ENCODE peak calls at places on chromosome 2, in four cellular contexts. B is tibial nerve, D is endothelial cell of umbilical vein, T is A549. N is an unnamed sample.

GRCh38 chr2:55106148-55106547 is 55.9 kb upstream of the RTN4 start:
- DNase-seq in D (no peak), B (no peak), T (no peak), N (no peak)

GRCh38 chr2:26874514-26874913 is 26.6 kb downstream of the DPYSL5 start:
- DNase-seq in D (no peak), B (no peak), T (no peak), N (no peak)

GRCh38 chr2:25247792-25248512 is 79.6 kb upstream of the POMC start:
- DNase-seq in T (no peak), D (no peak), B (no peak), N (no peak)

GRCh38 chr2:96102596-96103387 is 13.6 kb downstream of the ADRA2B start:
- DNase-seq in T (no peak), B (peak), D (no peak), N (peak)

GRCh38 chr2:43158259-43158880 is 68.0 kb downstream of the ZFP36L2 start:
- DNase-seq in D (peak), B (peak), T (peak), N (no peak)

GRCh38 chr2:195706161-195706900 is 49.3 kb downstream of the SLC39A10 start:
- DNase-seq in D (no peak), T (no peak), B (no peak), N (no peak)

GRCh38 chr2:83594841-83595720 is 864.0 kb downstream of the SUCLG1 start:
- DNase-seq in T (no peak), B (no peak), D (no peak), N (no peak)

GRCh38 chr2:98912957-98913915 is 22.8 kb downstream of the CRACDL start:
- DNase-seq in B (no peak), T (no peak), D (no peak), N (no peak)

GRCh38 chr2:191355170-191355758 is 110.1 kb downstream of the MYO1B start:
- DNase-seq in B (no peak), T (no peak), D (no peak), N (no peak)

GRCh38 chr2:238866656-238867277 is 18.9 kb downstream of the TWIST2 start:
- DNase-seq in D (peak), B (no peak), T (no peak), N (no peak)

GRCh38 chr2:85131116-85131515 is 2.1 kb upstream of the TCF7L1 start:
- DNase-seq in B (no peak), D (peak), T (no peak), N (no peak)

GRCh38 chr2:241849616-241850543 is 8.8 kb downstream of the PDCD1 start:
- DNase-seq in B (no peak), T (no peak), D (no peak), N (no peak)

GRCh38 chr2:95316466-95317122 is 19.4 kb downstream of the KCNIP3 start:
- DNase-seq in T (no peak), B (no peak), D (no peak), N (no peak)

GRCh38 chr2:159860611-159861010 is 62.6 kb upstream of the CD302 start:
- DNase-seq in T (no peak), B (no peak), D (no peak), N (no peak)

GRCh38 chr2:68416081-68416675 is 50.9 kb downstream of the FBXO48 start:
- DNase-seq in T (no peak), B (no peak), D (no peak), N (no peak)

GRCh38 chr2:179440642-179441251 is 176.1 kb upstream of the SESTD1 start:
- DNase-seq in D (no peak), T (no peak), B (no peak), N (no peak)

GRCh38 chr2:170113168-170113567 is 64.8 kb upstream of the MYO3B start:
- DNase-seq in D (no peak), B (no peak), T (no peak), N (no peak)

GRCh38 chr2:179096090-179096489 is 46.2 kb upstream of the CCDC141 start:
- DNase-seq in T (no peak), D (no peak), B (no peak), N (no peak)

GRCh38 chr2:19758658-19759057 is 143.1 kb downstream of the TTC32 start:
- DNase-seq in T (no peak), B (no peak), D (no peak), N (no peak)

GRCh38 chr2:239612133-239612532 is 211.3 kb upstream of the HDAC4 start:
- DNase-seq in T (no peak), D (no peak), B (no peak), N (no peak)

GRCh38 chr2:189347540-189347939 is 93.7 kb upstream of the WDR75 start:
- DNase-seq in B (no peak), T (peak), D (peak), N (no peak)

GRCh38 chr2:28649481-28650260 is 102.0 kb upstream of the PPP1CB start:
- DNase-seq in T (no peak), D (peak), B (no peak), N (no peak)

GRCh38 chr2:200338692-200339091 is 32.2 kb downstream of the SPATS2L start:
- DNase-seq in B (no peak), T (no peak), D (no peak), N (no peak)

GRCh38 chr2:149291881-149292280 is 38.5 kb upstream of the LYPD6 start:
- DNase-seq in B (no peak), D (no peak), T (no peak), N (no peak)

GRCh38 chr2:55431982-55432627 is 12.4 kb upstream of the CCDC88A start:
- DNase-seq in B (no peak), T (peak), D (peak), N (no peak)

GRCh38 chr2:46118656-46119338 is 178.4 kb upstream of the EPAS1 start:
- DNase-seq in B (no peak), D (peak), T (no peak), N (no peak)

GRCh38 chr2:73091164-73091563 is 19.7 kb upstream of the SFXN5 start:
- DNase-seq in B (no peak), D (no peak), T (no peak), N (no peak)

GRCh38 chr2:108023776-108024175 is 37.5 kb downstream of the SLC5A7 start:
- DNase-seq in D (no peak), B (no peak), T (no peak), N (no peak)

DNA sequence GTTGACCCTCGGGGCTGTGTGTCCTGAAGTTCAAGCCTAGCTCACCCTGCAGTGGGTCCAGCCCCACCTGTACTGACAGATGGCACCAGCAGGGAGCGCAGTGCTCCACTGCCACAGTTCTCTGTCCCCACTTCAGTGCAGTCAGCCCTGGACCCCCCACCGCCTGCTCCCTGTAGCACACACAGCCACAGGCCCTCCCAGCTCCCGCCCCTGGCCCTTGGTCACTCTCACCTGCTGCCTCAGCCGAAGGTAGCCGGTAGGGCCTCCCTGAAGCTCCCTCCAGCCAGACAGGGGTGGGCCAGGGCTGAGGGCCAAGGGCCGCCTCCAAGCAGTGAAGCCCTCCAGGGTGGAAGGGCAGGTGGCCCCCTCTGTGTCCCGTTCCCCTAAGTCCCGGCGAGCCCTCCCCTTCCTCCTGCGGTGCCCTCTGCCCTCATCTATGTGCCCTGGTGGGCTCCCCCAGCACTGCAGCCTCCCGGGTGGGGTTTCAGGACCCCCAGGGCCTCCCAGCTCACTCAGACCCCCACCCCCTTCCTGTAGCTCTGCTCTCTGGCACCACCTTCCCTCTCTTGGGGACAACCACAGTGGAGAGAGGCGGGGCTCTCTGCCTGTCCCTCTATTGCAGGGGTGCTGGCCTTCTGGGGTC is 10.8 kb upstream of the ALPP start:
- DNase-seq in T (no peak), D (no peak), B (no peak), N (no peak)
- TF ChIP-seq CTCF in T (peak), D (peak), B (no peak), N (peak)

DNA sequence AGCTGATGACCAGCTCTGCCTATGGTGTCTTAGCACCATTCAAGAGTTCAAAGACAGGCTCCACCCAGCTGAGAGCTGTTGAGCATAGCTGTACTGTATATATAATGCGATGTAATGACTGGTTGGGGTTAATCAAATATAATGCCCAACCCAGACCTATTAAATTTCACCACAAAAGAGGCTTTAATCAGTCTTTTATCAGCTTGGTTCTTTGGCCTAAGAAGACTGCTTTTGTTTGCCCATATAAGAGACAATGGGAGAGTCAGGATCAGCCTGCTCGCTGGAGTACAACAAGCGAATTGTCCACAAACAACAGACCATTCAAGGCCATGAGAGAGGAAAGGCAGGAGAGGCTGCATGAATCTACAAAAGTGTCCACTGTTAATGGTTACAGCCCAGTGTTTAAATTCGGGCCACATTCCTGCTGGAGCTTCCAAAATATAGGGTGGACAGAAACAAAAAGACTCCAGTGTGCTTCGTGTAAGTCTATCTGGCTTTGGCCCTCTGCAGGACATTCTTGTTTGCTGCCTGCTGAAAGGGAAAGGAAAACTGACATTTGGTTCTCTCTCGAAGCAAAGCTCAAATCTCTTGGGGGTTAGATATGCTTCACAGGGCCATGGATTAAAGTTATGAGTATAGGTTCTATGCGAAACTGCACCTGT is 299.0 kb upstream of the FBXO11 start:
- DNase-seq in T (no peak), D (no peak), B (no peak), N (no peak)
- TF ChIP-seq CTCF in T (no peak), D (no peak), B (peak), N (no peak)

GRCh38 chr2:199309973-199310372 is 147.8 kb downstream of the SATB2 start:
- DNase-seq in D (no peak), T (no peak), B (no peak), N (peak)
- TF ChIP-seq CTCF in D (no peak), T (no peak), B (no peak), N (no peak)

DNA sequence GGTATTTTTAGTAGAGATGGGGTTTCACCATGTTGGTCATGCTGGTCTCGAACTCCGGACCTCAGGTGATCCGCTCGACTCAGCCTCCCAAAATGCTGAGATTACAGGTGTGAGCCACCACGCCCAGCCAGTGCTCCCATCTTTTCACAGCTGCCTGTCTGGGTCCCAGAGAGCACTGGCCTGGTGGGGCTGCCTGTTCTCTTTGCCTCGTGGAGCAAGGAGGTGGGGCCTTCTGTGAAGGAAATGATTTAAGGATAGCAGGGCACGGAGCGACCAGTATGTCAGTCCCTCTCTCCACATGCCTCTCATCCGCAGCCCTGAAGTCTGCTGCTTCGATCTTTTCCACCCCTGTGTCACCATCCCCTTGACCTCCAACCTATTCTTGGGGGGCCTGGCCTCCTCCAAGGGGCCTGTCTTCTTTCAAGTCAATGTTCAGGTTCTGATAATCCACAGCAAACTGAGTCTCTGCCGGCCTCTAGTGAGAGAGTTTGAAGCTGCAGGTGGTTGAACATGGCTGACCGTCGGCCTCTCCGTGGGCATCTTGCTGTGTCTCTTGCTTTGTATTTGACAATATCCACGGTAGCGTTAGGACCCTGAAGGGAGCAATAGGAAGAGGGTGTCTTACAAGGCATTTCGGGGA is 28.2 kb upstream of the GIGYF2 start:
- DNase-seq in D (peak), T (no peak), B (no peak), N (no peak)
- TF ChIP-seq CTCF in D (peak), T (peak), B (peak), N (peak)

GRCh38 chr2:147843864-147844690 is 752 bp upstream of the ACVR2A start:
- DNase-seq in D (peak), T (peak), B (peak), N (peak)
- TF ChIP-seq CTCF in D (no peak), T (peak), B (peak), N (no peak)

GRCh38 chr2:215270118-215270451 is 41.8 kb upstream of the ATIC start:
- DNase-seq in B (no peak), T (no peak), D (no peak), N (no peak)
- TF ChIP-seq CTCF in B (no peak), T (no peak), D (no peak), N (no peak)

DNA sequence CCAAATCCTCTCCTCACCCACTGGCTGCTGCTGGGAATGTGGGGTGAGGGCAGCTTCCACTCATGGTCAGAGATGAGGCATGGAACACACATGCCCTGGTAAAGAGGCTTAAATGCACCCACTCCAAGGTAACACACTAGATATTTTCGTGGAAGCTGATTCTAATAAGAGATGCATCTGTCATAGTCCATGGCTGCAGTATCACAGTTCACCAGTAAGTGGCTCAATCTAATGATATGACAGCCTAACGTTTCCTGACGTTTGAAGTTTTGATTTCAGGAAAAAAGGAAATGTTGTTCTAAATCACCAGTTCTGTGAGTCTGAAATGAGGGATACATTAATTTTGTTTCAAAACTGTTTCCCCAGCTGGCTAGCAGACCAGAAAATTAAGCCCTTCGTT is 38.2 kb downstream of the LCT start:
- DNase-seq in B (no peak), D (peak), T (no peak), N (no peak)
- TF ChIP-seq CTCF in B (no peak), D (no peak), T (no peak), N (peak)